ENCODE peak calls at places on chromosomes 6 and 20, in nine cellular contexts. One of them, this sample, is unnamed.

GRCh38 chr6:56091159-56091869 is 156.1 kb downstream of the COL21A1 start:
- DNase-seq in COR-L47: no peak
- DNase-seq in stimulated activated CD8-positive, alpha-beta memory T cell treated with anti-CD3 and anti-CD28 coated beads, Interleukin-15, amount 100 ng/mL, for 1 hour: no peak
- DNase-seq in substantia nigra: no peak
- DNase-seq in iPS DF 19.7: no peak
- DNase-seq in HEK293T: no peak
- DNase-seq in M059J: peak
- DNase-seq in activated CD4-positive, alpha-beta T cell treated with anti-CD3 and anti-CD28 coated beads, Interleukin-2, amount 50 U/mL, for 24 hours: no peak
- DNase-seq in BE2C: no peak
- DNase-seq in this sample: no peak

GRCh38 chr6:45553730-45554344 is 176.1 kb upstream of the SUPT3H start:
- DNase-seq in stimulated activated CD8-positive, alpha-beta memory T cell treated with anti-CD3 and anti-CD28 coated beads, Interleukin-15, amount 100 ng/mL, for 1 hour: no peak
- DNase-seq in COR-L47: no peak
- DNase-seq in iPS DF 19.7: no peak
- DNase-seq in M059J: no peak
- DNase-seq in substantia nigra: no peak
- DNase-seq in activated CD4-positive, alpha-beta T cell treated with anti-CD3 and anti-CD28 coated beads, Interleukin-2, amount 50 U/mL, for 24 hours: no peak
- DNase-seq in BE2C: no peak
- DNase-seq in HEK293T: no peak
- DNase-seq in this sample: no peak

GRCh38 chr6:74018825-74019224 is 322.8 kb downstream of the CD109 start:
- DNase-seq in iPS DF 19.7: no peak
- DNase-seq in activated CD4-positive, alpha-beta T cell treated with anti-CD3 and anti-CD28 coated beads, Interleukin-2, amount 50 U/mL, for 24 hours: no peak
- DNase-seq in M059J: peak
- DNase-seq in COR-L47: no peak
- DNase-seq in HEK293T: no peak
- DNase-seq in BE2C: no peak
- DNase-seq in stimulated activated CD8-positive, alpha-beta memory T cell treated with anti-CD3 and anti-CD28 coated beads, Interleukin-15, amount 100 ng/mL, for 1 hour: no peak
- DNase-seq in substantia nigra: no peak
- DNase-seq in this sample: no peak

GRCh38 chr6:125363360-125364121 is 61.8 kb upstream of the HDDC2 start:
- DNase-seq in stimulated activated CD8-positive, alpha-beta memory T cell treated with anti-CD3 and anti-CD28 coated beads, Interleukin-15, amount 100 ng/mL, for 1 hour: no peak
- DNase-seq in HEK293T: peak
- DNase-seq in M059J: peak
- DNase-seq in substantia nigra: peak
- DNase-seq in BE2C: peak
- DNase-seq in activated CD4-positive, alpha-beta T cell treated with anti-CD3 and anti-CD28 coated beads, Interleukin-2, amount 50 U/mL, for 24 hours: no peak
- DNase-seq in COR-L47: peak
- DNase-seq in iPS DF 19.7: peak
- DNase-seq in this sample: peak

GRCh38 chr6:157442296-157442695 is 61.3 kb downstream of the ZDHHC14 start:
- DNase-seq in substantia nigra: no peak
- DNase-seq in HEK293T: no peak
- DNase-seq in activated CD4-positive, alpha-beta T cell treated with anti-CD3 and anti-CD28 coated beads, Interleukin-2, amount 50 U/mL, for 24 hours: no peak
- DNase-seq in M059J: peak
- DNase-seq in stimulated activated CD8-positive, alpha-beta memory T cell treated with anti-CD3 and anti-CD28 coated beads, Interleukin-15, amount 100 ng/mL, for 1 hour: no peak
- DNase-seq in BE2C: no peak
- DNase-seq in COR-L47: no peak
- DNase-seq in iPS DF 19.7: no peak
- DNase-seq in this sample: no peak

GRCh38 chr6:105595829-105596228 is 192.9 kb upstream of the PREP start:
- DNase-seq in substantia nigra: no peak
- DNase-seq in iPS DF 19.7: no peak
- DNase-seq in M059J: no peak
- DNase-seq in BE2C: no peak
- DNase-seq in stimulated activated CD8-positive, alpha-beta memory T cell treated with anti-CD3 and anti-CD28 coated beads, Interleukin-15, amount 100 ng/mL, for 1 hour: no peak
- DNase-seq in COR-L47: no peak
- DNase-seq in HEK293T: no peak
- DNase-seq in activated CD4-positive, alpha-beta T cell treated with anti-CD3 and anti-CD28 coated beads, Interleukin-2, amount 50 U/mL, for 24 hours: no peak
- DNase-seq in this sample: no peak

GRCh38 chr6:21003780-21004541 is 469.7 kb downstream of the CDKAL1 start:
- DNase-seq in substantia nigra: no peak
- DNase-seq in HEK293T: no peak
- DNase-seq in COR-L47: no peak
- DNase-seq in stimulated activated CD8-positive, alpha-beta memory T cell treated with anti-CD3 and anti-CD28 coated beads, Interleukin-15, amount 100 ng/mL, for 1 hour: no peak
- DNase-seq in BE2C: peak
- DNase-seq in iPS DF 19.7: no peak
- DNase-seq in activated CD4-positive, alpha-beta T cell treated with anti-CD3 and anti-CD28 coated beads, Interleukin-2, amount 50 U/mL, for 24 hours: no peak
- DNase-seq in M059J: peak
- DNase-seq in this sample: no peak

GRCh38 chr6:23170044-23170443 is 600.7 kb downstream of the HDGFL1 start:
- DNase-seq in iPS DF 19.7: no peak
- DNase-seq in stimulated activated CD8-positive, alpha-beta memory T cell treated with anti-CD3 and anti-CD28 coated beads, Interleukin-15, amount 100 ng/mL, for 1 hour: no peak
- DNase-seq in COR-L47: no peak
- DNase-seq in HEK293T: no peak
- DNase-seq in BE2C: no peak
- DNase-seq in substantia nigra: no peak
- DNase-seq in activated CD4-positive, alpha-beta T cell treated with anti-CD3 and anti-CD28 coated beads, Interleukin-2, amount 50 U/mL, for 24 hours: no peak
- DNase-seq in M059J: no peak
- DNase-seq in this sample: no peak

GRCh38 chr6:43013020-43013842 is 515 bp downstream of the MEA1 start:
- DNase-seq in activated CD4-positive, alpha-beta T cell treated with anti-CD3 and anti-CD28 coated beads, Interleukin-2, amount 50 U/mL, for 24 hours: no peak
- DNase-seq in stimulated activated CD8-positive, alpha-beta memory T cell treated with anti-CD3 and anti-CD28 coated beads, Interleukin-15, amount 100 ng/mL, for 1 hour: no peak
- DNase-seq in BE2C: no peak
- DNase-seq in substantia nigra: no peak
- DNase-seq in HEK293T: no peak
- DNase-seq in M059J: peak
- DNase-seq in COR-L47: no peak
- DNase-seq in iPS DF 19.7: no peak
- DNase-seq in this sample: no peak

GRCh38 chr6:112224088-112224487 is 30.3 kb downstream of the LAMA4 start:
- DNase-seq in M059J: no peak
- DNase-seq in BE2C: no peak
- DNase-seq in stimulated activated CD8-positive, alpha-beta memory T cell treated with anti-CD3 and anti-CD28 coated beads, Interleukin-15, amount 100 ng/mL, for 1 hour: no peak
- DNase-seq in activated CD4-positive, alpha-beta T cell treated with anti-CD3 and anti-CD28 coated beads, Interleukin-2, amount 50 U/mL, for 24 hours: no peak
- DNase-seq in HEK293T: no peak
- DNase-seq in COR-L47: no peak
- DNase-seq in iPS DF 19.7: no peak
- DNase-seq in substantia nigra: no peak
- DNase-seq in this sample: no peak

GRCh38 chr6:41688256-41688965 is 47.0 kb downstream of the TFEB start:
- DNase-seq in activated CD4-positive, alpha-beta T cell treated with anti-CD3 and anti-CD28 coated beads, Interleukin-2, amount 50 U/mL, for 24 hours: no peak
- DNase-seq in BE2C: no peak
- DNase-seq in COR-L47: no peak
- DNase-seq in M059J: no peak
- DNase-seq in substantia nigra: no peak
- DNase-seq in stimulated activated CD8-positive, alpha-beta memory T cell treated with anti-CD3 and anti-CD28 coated beads, Interleukin-15, amount 100 ng/mL, for 1 hour: no peak
- DNase-seq in iPS DF 19.7: no peak
- DNase-seq in HEK293T: no peak
- DNase-seq in this sample: no peak

GRCh38 chr20:46293084-46293483 is 15.2 kb downstream of the CDH22 start:
- DNase-seq in stimulated activated CD8-positive, alpha-beta memory T cell treated with anti-CD3 and anti-CD28 coated beads, Interleukin-15, amount 100 ng/mL, for 1 hour: no peak
- DNase-seq in COR-L47: no peak
- DNase-seq in activated CD4-positive, alpha-beta T cell treated with anti-CD3 and anti-CD28 coated beads, Interleukin-2, amount 50 U/mL, for 24 hours: no peak
- DNase-seq in substantia nigra: no peak
- DNase-seq in iPS DF 19.7: peak
- DNase-seq in HEK293T: peak
- DNase-seq in BE2C: no peak
- DNase-seq in M059J: peak
- DNase-seq in this sample: no peak

GRCh38 chr6:126919947-126920346 is 198.5 kb upstream of the RSPO3 start:
- DNase-seq in activated CD4-positive, alpha-beta T cell treated with anti-CD3 and anti-CD28 coated beads, Interleukin-2, amount 50 U/mL, for 24 hours: no peak
- DNase-seq in stimulated activated CD8-positive, alpha-beta memory T cell treated with anti-CD3 and anti-CD28 coated beads, Interleukin-15, amount 100 ng/mL, for 1 hour: no peak
- DNase-seq in HEK293T: no peak
- DNase-seq in BE2C: no peak
- DNase-seq in M059J: peak
- DNase-seq in COR-L47: no peak
- DNase-seq in substantia nigra: no peak
- DNase-seq in iPS DF 19.7: no peak
- DNase-seq in this sample: no peak

GRCh38 chr6:53309059-53309896 is 39.5 kb downstream of the ELOVL5 start:
- DNase-seq in substantia nigra: no peak
- DNase-seq in stimulated activated CD8-positive, alpha-beta memory T cell treated with anti-CD3 and anti-CD28 coated beads, Interleukin-15, amount 100 ng/mL, for 1 hour: no peak
- DNase-seq in iPS DF 19.7: no peak
- DNase-seq in activated CD4-positive, alpha-beta T cell treated with anti-CD3 and anti-CD28 coated beads, Interleukin-2, amount 50 U/mL, for 24 hours: no peak
- DNase-seq in COR-L47: peak
- DNase-seq in BE2C: peak
- DNase-seq in HEK293T: no peak
- DNase-seq in M059J: no peak
- DNase-seq in this sample: no peak

GRCh38 chr6:33073431-33073871 is at the start of gene HLA-DPA1:
- DNase-seq in substantia nigra: no peak
- DNase-seq in activated CD4-positive, alpha-beta T cell treated with anti-CD3 and anti-CD28 coated beads, Interleukin-2, amount 50 U/mL, for 24 hours: peak
- DNase-seq in BE2C: no peak
- DNase-seq in stimulated activated CD8-positive, alpha-beta memory T cell treated with anti-CD3 and anti-CD28 coated beads, Interleukin-15, amount 100 ng/mL, for 1 hour: no peak
- DNase-seq in iPS DF 19.7: peak
- DNase-seq in COR-L47: no peak
- DNase-seq in M059J: peak
- DNase-seq in HEK293T: peak
- DNase-seq in this sample: no peak

GRCh38 chr20:46035253-46035652 is 6.2 kb downstream of the SLC12A5 start:
- DNase-seq in substantia nigra: no peak
- DNase-seq in iPS DF 19.7: no peak
- DNase-seq in activated CD4-positive, alpha-beta T cell treated with anti-CD3 and anti-CD28 coated beads, Interleukin-2, amount 50 U/mL, for 24 hours: no peak
- DNase-seq in BE2C: no peak
- DNase-seq in M059J: no peak
- DNase-seq in stimulated activated CD8-positive, alpha-beta memory T cell treated with anti-CD3 and anti-CD28 coated beads, Interleukin-15, amount 100 ng/mL, for 1 hour: no peak
- DNase-seq in HEK293T: no peak
- DNase-seq in COR-L47: no peak
- DNase-seq in this sample: no peak

GRCh38 chr6:43376551-43376981 is 7.1 kb upstream of the ZNF318 start:
- DNase-seq in BE2C: no peak
- DNase-seq in stimulated activated CD8-positive, alpha-beta memory T cell treated with anti-CD3 and anti-CD28 coated beads, Interleukin-15, amount 100 ng/mL, for 1 hour: no peak
- DNase-seq in M059J: peak
- DNase-seq in activated CD4-positive, alpha-beta T cell treated with anti-CD3 and anti-CD28 coated beads, Interleukin-2, amount 50 U/mL, for 24 hours: no peak
- DNase-seq in COR-L47: no peak
- DNase-seq in HEK293T: no peak
- DNase-seq in substantia nigra: no peak
- DNase-seq in iPS DF 19.7: no peak
- DNase-seq in this sample: no peak

GRCh38 chr6:153424719-153425400 is 293.8 kb upstream of the RGS17 start:
- DNase-seq in HEK293T: no peak
- DNase-seq in M059J: peak
- DNase-seq in activated CD4-positive, alpha-beta T cell treated with anti-CD3 and anti-CD28 coated beads, Interleukin-2, amount 50 U/mL, for 24 hours: no peak
- DNase-seq in substantia nigra: no peak
- DNase-seq in iPS DF 19.7: no peak
- DNase-seq in stimulated activated CD8-positive, alpha-beta memory T cell treated with anti-CD3 and anti-CD28 coated beads, Interleukin-15, amount 100 ng/mL, for 1 hour: no peak
- DNase-seq in BE2C: no peak
- DNase-seq in COR-L47: no peak
- DNase-seq in this sample: no peak

GRCh38 chr20:8020314-8021079 is 936 bp upstream of the TMX4 start:
- DNase-seq in HEK293T: no peak
- DNase-seq in COR-L47: peak
- DNase-seq in activated CD4-positive, alpha-beta T cell treated with anti-CD3 and anti-CD28 coated beads, Interleukin-2, amount 50 U/mL, for 24 hours: no peak
- DNase-seq in stimulated activated CD8-positive, alpha-beta memory T cell treated with anti-CD3 and anti-CD28 coated beads, Interleukin-15, amount 100 ng/mL, for 1 hour: no peak
- DNase-seq in iPS DF 19.7: no peak
- DNase-seq in M059J: peak
- DNase-seq in substantia nigra: no peak
- DNase-seq in BE2C: no peak
- DNase-seq in this sample: no peak

GRCh38 chr20:45484676-45485075 is 15.1 kb downstream of the WFDC2 start:
- DNase-seq in BE2C: no peak
- DNase-seq in iPS DF 19.7: no peak
- DNase-seq in HEK293T: no peak
- DNase-seq in M059J: no peak
- DNase-seq in stimulated activated CD8-positive, alpha-beta memory T cell treated with anti-CD3 and anti-CD28 coated beads, Interleukin-15, amount 100 ng/mL, for 1 hour: no peak
- DNase-seq in substantia nigra: no peak
- DNase-seq in activated CD4-positive, alpha-beta T cell treated with anti-CD3 and anti-CD28 coated beads, Interleukin-2, amount 50 U/mL, for 24 hours: no peak
- DNase-seq in COR-L47: no peak
- DNase-seq in this sample: no peak

GRCh38 chr6:163776549-163777378 is 362.2 kb downstream of the QKI start:
- DNase-seq in HEK293T: no peak
- DNase-seq in stimulated activated CD8-positive, alpha-beta memory T cell treated with anti-CD3 and anti-CD28 coated beads, Interleukin-15, amount 100 ng/mL, for 1 hour: no peak
- DNase-seq in activated CD4-positive, alpha-beta T cell treated with anti-CD3 and anti-CD28 coated beads, Interleukin-2, amount 50 U/mL, for 24 hours: no peak
- DNase-seq in iPS DF 19.7: no peak
- DNase-seq in COR-L47: no peak
- DNase-seq in substantia nigra: no peak
- DNase-seq in M059J: no peak
- DNase-seq in BE2C: no peak
- DNase-seq in this sample: no peak

GRCh38 chr20:38633577-38634093 is 32.0 kb downstream of the ARHGAP40 start:
- DNase-seq in iPS DF 19.7: no peak
- DNase-seq in COR-L47: peak
- DNase-seq in substantia nigra: peak
- DNase-seq in activated CD4-positive, alpha-beta T cell treated with anti-CD3 and anti-CD28 coated beads, Interleukin-2, amount 50 U/mL, for 24 hours: peak
- DNase-seq in HEK293T: peak
- DNase-seq in BE2C: peak
- DNase-seq in M059J: peak
- DNase-seq in stimulated activated CD8-positive, alpha-beta memory T cell treated with anti-CD3 and anti-CD28 coated beads, Interleukin-15, amount 100 ng/mL, for 1 hour: peak
- DNase-seq in this sample: no peak

GRCh38 chr6:119277047-119277446 is 72.5 kb downstream of the MAN1A1 start:
- DNase-seq in stimulated activated CD8-positive, alpha-beta memory T cell treated with anti-CD3 and anti-CD28 coated beads, Interleukin-15, amount 100 ng/mL, for 1 hour: no peak
- DNase-seq in activated CD4-positive, alpha-beta T cell treated with anti-CD3 and anti-CD28 coated beads, Interleukin-2, amount 50 U/mL, for 24 hours: no peak
- DNase-seq in substantia nigra: no peak
- DNase-seq in COR-L47: no peak
- DNase-seq in HEK293T: no peak
- DNase-seq in iPS DF 19.7: no peak
- DNase-seq in M059J: no peak
- DNase-seq in BE2C: no peak
- DNase-seq in this sample: no peak

GRCh38 chr6:42963855-42964605 is 3.5 kb downstream of the GNMT start:
- DNase-seq in substantia nigra: no peak
- DNase-seq in BE2C: peak
- DNase-seq in HEK293T: peak
- DNase-seq in M059J: peak
- DNase-seq in iPS DF 19.7: peak
- DNase-seq in activated CD4-positive, alpha-beta T cell treated with anti-CD3 and anti-CD28 coated beads, Interleukin-2, amount 50 U/mL, for 24 hours: no peak
- DNase-seq in COR-L47: peak
- DNase-seq in stimulated activated CD8-positive, alpha-beta memory T cell treated with anti-CD3 and anti-CD28 coated beads, Interleukin-15, amount 100 ng/mL, for 1 hour: no peak
- DNase-seq in this sample: no peak